ENCODE peak calls at places on chromosomes 5 and 9, in ten cellular contexts. W is T follicular helper cell, T is lung microvascular endothelial cell, Q is epithelial cell of proximal tubule, S is WTC11, K is germinal center, B is ascending aorta, A is ELR, D is iris pigment epithelial cell, M is MCF 10A. P is an unnamed sample.

GRCh38 chr5:149510136-149510535 is 41.1 kb downstream of the CSNK1A1 start:
- DNase-seq in W (no peak), T (no peak), Q (no peak), S (no peak), K (no peak), B (no peak), A (no peak), D (no peak), M (no peak), P (no peak)

GRCh38 chr5:102858808-102859207 is 103.7 kb downstream of the PAM start:
- DNase-seq in W (no peak), T (peak), Q (no peak), S (no peak), K (no peak), B (no peak), A (peak), D (peak), M (peak), P (no peak)

GRCh38 chr5:37071901-37072581 is 177.1 kb downstream of the CPLANE1 start:
- DNase-seq in W (no peak), T (peak), Q (no peak), S (no peak), K (no peak), B (no peak), A (peak), D (peak), M (peak), P (no peak)

GRCh38 chr9:137761032-137761431 is 116.5 kb upstream of the CACNA1B start:
- DNase-seq in W (no peak), T (peak), Q (no peak), S (no peak), K (peak), B (no peak), A (no peak), D (peak), M (no peak), P (peak)

GRCh38 chr5:177354716-177355115 is 3.0 kb upstream of the RGS14 start:
- DNase-seq in W (no peak), T (no peak), Q (no peak), S (no peak), K (no peak), B (no peak), A (no peak), D (no peak), M (no peak), P (no peak)

GRCh38 chr9:68706579-68707201 is 1.6 kb downstream of the PIP5K1B start:
- DNase-seq in W (no peak), T (no peak), Q (no peak), S (no peak), K (peak), B (no peak), A (no peak), D (no peak), M (no peak), P (peak)

GRCh38 chr9:33250458-33250995 is 10.6 kb downstream of the SPINK4 start:
- DNase-seq in W (no peak), T (peak), Q (no peak), S (no peak), K (no peak), B (peak), A (peak), D (peak), M (no peak), P (no peak)

GRCh38 chr9:17005085-17005484 is 129.8 kb upstream of the CNTLN start:
- DNase-seq in W (no peak), T (peak), Q (no peak), S (no peak), K (no peak), B (no peak), A (peak), D (peak), M (no peak), P (no peak)

GRCh38 chr5:159182691-159183090 is 26.7 kb downstream of the RNF145 start:
- DNase-seq in W (no peak), T (peak), Q (no peak), S (no peak), K (no peak), B (no peak), A (peak), D (no peak), M (peak), P (no peak)

GRCh38 chr5:15510092-15510491 is 10.1 kb downstream of the FBXL7 start:
- DNase-seq in W (no peak), T (no peak), Q (no peak), S (no peak), K (no peak), B (no peak), A (no peak), D (peak), M (no peak), P (no peak)

GRCh38 chr5:14399054-14399657 is 182.4 kb upstream of the OTULINL start:
- DNase-seq in W (no peak), T (peak), Q (no peak), S (no peak), K (peak), B (no peak), A (peak), D (peak), M (peak), P (peak)

GRCh38 chr5:128408622-128409021 is 129.4 kb downstream of the FBN2 start:
- DNase-seq in W (no peak), T (no peak), Q (peak), S (no peak), K (no peak), B (no peak), A (no peak), D (peak), M (no peak), P (no peak)

GRCh38 chr5:62139741-62140140 is 166.3 kb upstream of the KIF2A start:
- DNase-seq in W (no peak), T (no peak), Q (no peak), S (no peak), K (no peak), B (no peak), A (no peak), D (no peak), M (no peak), P (no peak)

GRCh38 chr9:131034268-131034667 is 25.3 kb downstream of the LAMC3 start:
- DNase-seq in W (no peak), T (no peak), Q (no peak), S (no peak), K (no peak), B (no peak), A (no peak), D (no peak), M (no peak), P (no peak)

GRCh38 chr9:117763314-117763713 is 59.1 kb downstream of the TLR4 start:
- DNase-seq in W (no peak), T (peak), Q (peak), S (no peak), K (no peak), B (no peak), A (peak), D (peak), M (peak), P (no peak)

GRCh38 chr5:128271859-128272446 is 188.4 kb downstream of the SLC12A2 start:
- DNase-seq in W (no peak), T (peak), Q (peak), S (no peak), K (no peak), B (no peak), A (peak), D (peak), M (peak), P (no peak)

GRCh38 chr9:117232266-117232665 is 182.6 kb downstream of the ASTN2 start:
- DNase-seq in W (no peak), T (no peak), Q (no peak), S (no peak), K (no peak), B (no peak), A (no peak), D (no peak), M (no peak), P (no peak)

GRCh38 chr9:106677374-106677773 is 185.6 kb upstream of the ZNF462 start:
- DNase-seq in W (no peak), T (no peak), Q (no peak), S (no peak), K (no peak), B (no peak), A (no peak), D (no peak), M (no peak), P (no peak)

GRCh38 chr5:1359031-1359645 is 14.2 kb upstream of the CLPTM1L start:
- DNase-seq in W (no peak), T (no peak), Q (no peak), S (no peak), K (no peak), B (no peak), A (no peak), D (no peak), M (no peak), P (no peak)

GRCh38 chr5:65021527-65022226 is 252.9 kb downstream of the CWC27 start:
- DNase-seq in W (no peak), T (no peak), Q (no peak), S (no peak), K (no peak), B (no peak), A (no peak), D (no peak), M (no peak), P (no peak)

GRCh38 chr9:92671323-92671722 is 1.4 kb upstream of the IPPK start:
- DNase-seq in W (no peak), T (peak), Q (no peak), S (no peak), K (no peak), B (no peak), A (peak), D (peak), M (peak), P (no peak)

GRCh38 chr9:85142461-85143401 is 473.2 kb downstream of the NTRK2 start:
- DNase-seq in W (no peak), T (no peak), Q (peak), S (no peak), K (peak), B (no peak), A (no peak), D (no peak), M (peak), P (no peak)

GRCh38 chr9:97386265-97386633 is 25.6 kb upstream of the TDRD7 start:
- DNase-seq in W (no peak), T (no peak), Q (no peak), S (no peak), K (no peak), B (no peak), A (no peak), D (no peak), M (no peak), P (no peak)

GRCh38 chr5:119313876-119314605 is 41.8 kb upstream of the TNFAIP8 start:
- DNase-seq in W (no peak), T (no peak), Q (no peak), S (no peak), K (no peak), B (no peak), A (no peak), D (no peak), M (no peak), P (no peak)

GRCh38 chr5:62982348-62982747 is 403.7 kb downstream of the LRRC70 start:
- DNase-seq in W (no peak), T (no peak), Q (no peak), S (peak), K (no peak), B (no peak), A (no peak), D (no peak), M (no peak), P (no peak)

GRCh38 chr5:65126192-65126591 is 355.5 kb downstream of the ADAMTS6 start:
- DNase-seq in W (no peak), T (peak), Q (no peak), S (no peak), K (no peak), B (peak), A (no peak), D (no peak), M (no peak), P (no peak)

GRCh38 chr5:168649306-168649705 is 70.1 kb upstream of the PANK3 start:
- DNase-seq in W (no peak), T (no peak), Q (no peak), S (no peak), K (no peak), B (no peak), A (peak), D (peak), M (peak), P (no peak)

GRCh38 chr9:34380511-34381315 is 4.0 kb upstream of the MYORG start:
- DNase-seq in W (peak), T (peak), Q (no peak), S (peak), K (peak), B (peak), A (peak), D (peak), M (peak), P (peak)

GRCh38 chr5:180067986-180068385 is 3.6 kb downstream of the RNF130 start:
- DNase-seq in W (no peak), T (no peak), Q (no peak), S (no peak), K (no peak), B (no peak), A (no peak), D (no peak), M (no peak), P (no peak)

GRCh38 chr9:89746385-89747116 is 141.7 kb downstream of the GADD45G start:
- DNase-seq in W (no peak), T (no peak), Q (no peak), S (no peak), K (no peak), B (no peak), A (no peak), D (no peak), M (no peak), P (no peak)

GRCh38 chr9:137588311-137588710 is 2.0 kb downstream of the ZMYND19 start:
- DNase-seq in W (no peak), T (no peak), Q (no peak), S (no peak), K (no peak), B (no peak), A (no peak), D (no peak), M (no peak), P (no peak)

GRCh38 chr9:69549310-69550202 is 122.6 kb downstream of the APBA1 start:
- DNase-seq in W (peak), T (peak), Q (no peak), S (no peak), K (peak), B (no peak), A (peak), D (peak), M (peak), P (peak)

GRCh38 chr9:127523312-127523851 is 72.1 kb downstream of the LRSAM1 start:
- DNase-seq in W (no peak), T (peak), Q (no peak), S (peak), K (no peak), B (no peak), A (peak), D (peak), M (no peak), P (no peak)

GRCh38 chr5:68406767-68407232 is 191.2 kb downstream of the PIK3R1 start:
- DNase-seq in W (no peak), T (no peak), Q (no peak), S (no peak), K (peak), B (no peak), A (no peak), D (no peak), M (no peak), P (peak)

GRCh38 chr9:121612511-121612998 is 38.9 kb upstream of the DAB2IP start:
- DNase-seq in W (no peak), T (no peak), Q (no peak), S (no peak), K (no peak), B (no peak), A (no peak), D (no peak), M (peak), P (no peak)